ENCODE peak calls at places on chromosomes 12 and 14, in six cellular contexts. One of them, this sample, is unnamed.

GRCh38 chr12:31906581-31907286 is 52.5 kb upstream of the RESF1 start:
- DNase-seq in OCI-LY7: peak
- DNase-seq in SK-N-SH: no peak
- DNase-seq in PC-3: no peak
- DNase-seq in hepatocyte: no peak
- DNase-seq in neural progenitor cell: no peak
- DNase-seq in this sample: no peak

GRCh38 chr12:64701283-64701682 is 57.9 kb downstream of the GNS start:
- DNase-seq in OCI-LY7: peak
- DNase-seq in SK-N-SH: peak
- DNase-seq in PC-3: no peak
- DNase-seq in hepatocyte: no peak
- DNase-seq in neural progenitor cell: peak
- DNase-seq in this sample: no peak

GRCh38 chr12:24378548-24379011 is 429.1 kb upstream of the SOX5 start:
- DNase-seq in OCI-LY7: no peak
- DNase-seq in SK-N-SH: no peak
- DNase-seq in PC-3: no peak
- DNase-seq in hepatocyte: peak
- DNase-seq in neural progenitor cell: peak
- DNase-seq in this sample: no peak

GRCh38 chr12:124828264-124829007 is 35.2 kb downstream of the SCARB1 start:
- DNase-seq in OCI-LY7: no peak
- DNase-seq in SK-N-SH: no peak
- DNase-seq in PC-3: peak
- DNase-seq in hepatocyte: peak
- DNase-seq in neural progenitor cell: no peak
- DNase-seq in this sample: peak

GRCh38 chr12:62783881-62784280 is 151.1 kb downstream of the PPM1H start:
- DNase-seq in OCI-LY7: no peak
- DNase-seq in SK-N-SH: no peak
- DNase-seq in PC-3: no peak
- DNase-seq in hepatocyte: no peak
- DNase-seq in neural progenitor cell: no peak
- DNase-seq in this sample: peak

GRCh38 chr14:104822821-104823615 is 22.1 kb downstream of the ZBTB42 start:
- DNase-seq in OCI-LY7: no peak
- DNase-seq in SK-N-SH: no peak
- DNase-seq in PC-3: no peak
- DNase-seq in hepatocyte: peak
- DNase-seq in neural progenitor cell: no peak
- DNase-seq in this sample: no peak

GRCh38 chr12:51943346-51943745 is 8.2 kb upstream of the ACVR1B start:
- DNase-seq in OCI-LY7: no peak
- DNase-seq in SK-N-SH: no peak
- DNase-seq in PC-3: no peak
- DNase-seq in hepatocyte: no peak
- DNase-seq in neural progenitor cell: no peak
- DNase-seq in this sample: no peak

GRCh38 chr12:26286186-26286585 is 90.8 kb downstream of the SSPN start:
- DNase-seq in OCI-LY7: no peak
- DNase-seq in SK-N-SH: no peak
- DNase-seq in PC-3: peak
- DNase-seq in hepatocyte: no peak
- DNase-seq in neural progenitor cell: no peak
- DNase-seq in this sample: no peak

GRCh38 chr12:62817556-62818271 is 117.2 kb downstream of the PPM1H start:
- DNase-seq in OCI-LY7: no peak
- DNase-seq in SK-N-SH: no peak
- DNase-seq in PC-3: no peak
- DNase-seq in hepatocyte: no peak
- DNase-seq in neural progenitor cell: no peak
- DNase-seq in this sample: no peak

GRCh38 chr12:111444314-111444705 is 38.6 kb downstream of the SH2B3 start:
- DNase-seq in OCI-LY7: peak
- DNase-seq in SK-N-SH: no peak
- DNase-seq in PC-3: no peak
- DNase-seq in hepatocyte: no peak
- DNase-seq in neural progenitor cell: no peak
- DNase-seq in this sample: no peak

GRCh38 chr12:96919510-96920210 is 12.6 kb downstream of the NEDD1 start:
- DNase-seq in OCI-LY7: no peak
- DNase-seq in SK-N-SH: no peak
- DNase-seq in PC-3: no peak
- DNase-seq in hepatocyte: no peak
- DNase-seq in neural progenitor cell: no peak
- DNase-seq in this sample: no peak

GRCh38 chr12:105235747-105236476 is at the start of gene APPL2:
- DNase-seq in OCI-LY7: peak
- DNase-seq in SK-N-SH: peak
- DNase-seq in PC-3: peak
- DNase-seq in hepatocyte: peak
- DNase-seq in neural progenitor cell: peak
- DNase-seq in this sample: peak

GRCh38 chr12:81627336-81628189 is 131.6 kb downstream of the PPFIA2 start:
- DNase-seq in OCI-LY7: peak
- DNase-seq in SK-N-SH: peak
- DNase-seq in PC-3: peak
- DNase-seq in hepatocyte: peak
- DNase-seq in neural progenitor cell: peak
- DNase-seq in this sample: peak

GRCh38 chr12:5101686-5102085 is 58.0 kb downstream of the KCNA5 start:
- DNase-seq in OCI-LY7: no peak
- DNase-seq in SK-N-SH: no peak
- DNase-seq in PC-3: no peak
- DNase-seq in hepatocyte: no peak
- DNase-seq in neural progenitor cell: no peak
- DNase-seq in this sample: no peak

GRCh38 chr12:103813949-103814348 is 27.1 kb downstream of the NT5DC3 start:
- DNase-seq in OCI-LY7: no peak
- DNase-seq in SK-N-SH: no peak
- DNase-seq in PC-3: no peak
- DNase-seq in hepatocyte: no peak
- DNase-seq in neural progenitor cell: no peak
- DNase-seq in this sample: no peak

GRCh38 chr14:50139192-50139591 is 22.8 kb upstream of the VCPKMT start:
- DNase-seq in OCI-LY7: no peak
- DNase-seq in SK-N-SH: no peak
- DNase-seq in PC-3: no peak
- DNase-seq in hepatocyte: no peak
- DNase-seq in neural progenitor cell: no peak
- DNase-seq in this sample: peak

GRCh38 chr12:120090626-120091295 is 25.8 kb downstream of the RAB35 start:
- DNase-seq in OCI-LY7: no peak
- DNase-seq in SK-N-SH: no peak
- DNase-seq in PC-3: no peak
- DNase-seq in hepatocyte: no peak
- DNase-seq in neural progenitor cell: no peak
- DNase-seq in this sample: no peak

GRCh38 chr12:107122452-107122958 is 29.2 kb upstream of the CRY1 start:
- DNase-seq in OCI-LY7: no peak
- DNase-seq in SK-N-SH: no peak
- DNase-seq in PC-3: no peak
- DNase-seq in hepatocyte: no peak
- DNase-seq in neural progenitor cell: no peak
- DNase-seq in this sample: no peak

GRCh38 chr12:57621497-57622292 is 10.5 kb downstream of the ARHGEF25 start:
- DNase-seq in OCI-LY7: peak
- DNase-seq in SK-N-SH: peak
- DNase-seq in PC-3: peak
- DNase-seq in hepatocyte: peak
- DNase-seq in neural progenitor cell: peak
- DNase-seq in this sample: peak

GRCh38 chr12:32025906-32026305 is 66.7 kb downstream of the RESF1 start:
- DNase-seq in OCI-LY7: peak
- DNase-seq in SK-N-SH: no peak
- DNase-seq in PC-3: no peak
- DNase-seq in hepatocyte: no peak
- DNase-seq in neural progenitor cell: no peak
- DNase-seq in this sample: no peak

DNA sequence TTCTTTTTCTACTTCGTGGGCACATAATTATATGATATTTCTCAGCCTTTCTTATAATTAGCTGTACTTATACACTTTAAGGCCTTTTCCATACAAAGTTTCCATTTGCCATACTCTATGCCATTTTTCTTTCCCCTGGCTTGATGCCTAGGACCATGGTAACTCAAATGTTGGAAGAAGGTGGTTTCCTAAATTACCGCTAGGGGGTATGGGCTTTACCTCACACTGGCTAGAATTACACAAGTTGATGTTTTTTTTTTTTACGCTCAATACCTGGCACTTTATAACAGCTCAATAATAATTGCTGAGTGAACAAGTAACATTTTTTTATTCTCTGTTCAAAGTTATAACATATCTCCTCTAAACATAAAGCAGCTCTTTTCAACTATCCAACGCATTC is 306.8 kb upstream of the LRFN5 start:
- DNase-seq in OCI-LY7: no peak
- DNase-seq in SK-N-SH: no peak
- DNase-seq in PC-3: no peak
- DNase-seq in hepatocyte: no peak
- DNase-seq in neural progenitor cell: peak
- DNase-seq in this sample: no peak
- H2AFZ ChIP-seq in OCI-LY7: no peak
- H2AFZ ChIP-seq in SK-N-SH: no peak
- H2AFZ ChIP-seq in PC-3: no peak
- H2AFZ ChIP-seq in hepatocyte: no peak
- H2AFZ ChIP-seq in neural progenitor cell: no peak
- H2AFZ ChIP-seq in this sample: no peak

GRCh38 chr14:36317650-36318049 is 2.8 kb downstream of the MBIP start:
- DNase-seq in OCI-LY7: no peak
- DNase-seq in SK-N-SH: no peak
- DNase-seq in PC-3: peak
- DNase-seq in hepatocyte: no peak
- DNase-seq in neural progenitor cell: no peak
- DNase-seq in this sample: peak
- H3K4me3 ChIP-seq in OCI-LY7: no peak
- H3K4me3 ChIP-seq in SK-N-SH: no peak
- H3K4me3 ChIP-seq in PC-3: peak
- H3K4me3 ChIP-seq in hepatocyte: no peak
- H3K4me3 ChIP-seq in neural progenitor cell: peak
- H3K4me3 ChIP-seq in this sample: no peak

DNA sequence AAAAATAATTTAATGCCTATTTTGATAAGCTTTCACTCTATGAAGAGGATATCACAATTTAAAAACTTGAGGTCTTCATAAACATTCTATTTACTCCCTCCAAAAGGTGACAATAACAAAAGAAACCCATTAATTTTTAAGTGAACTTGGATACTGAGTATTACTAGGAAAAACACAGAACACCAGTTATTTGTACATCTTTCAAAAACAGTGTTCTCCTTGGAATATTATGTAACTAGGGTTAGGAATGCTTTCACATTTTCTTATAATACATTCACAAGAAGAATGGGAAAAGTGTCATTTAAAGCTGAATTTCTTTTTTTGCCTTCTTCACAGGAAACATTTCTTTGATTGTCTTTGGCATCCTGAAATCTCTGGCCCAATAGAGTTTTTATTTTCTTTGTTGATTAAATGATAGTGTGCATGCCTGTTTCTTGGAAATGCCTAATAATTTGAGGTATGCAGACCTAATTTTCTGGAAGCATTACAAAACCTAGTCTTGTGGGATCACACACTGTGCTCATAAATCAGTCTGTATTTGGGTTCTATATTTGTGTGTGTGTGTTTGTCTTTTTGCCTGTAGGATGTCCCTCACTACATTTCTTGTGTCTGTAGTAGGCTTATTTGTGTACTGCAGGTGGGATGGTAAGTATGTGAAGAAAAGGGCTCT is 76.5 kb downstream of the WNK1 start:
- DNase-seq in OCI-LY7: no peak
- DNase-seq in SK-N-SH: no peak
- DNase-seq in PC-3: no peak
- DNase-seq in hepatocyte: no peak
- DNase-seq in neural progenitor cell: no peak
- DNase-seq in this sample: no peak
- TF ChIP-seq EZH2phosphoT487 in OCI-LY7: no peak
- TF ChIP-seq EZH2phosphoT487 in SK-N-SH: no peak
- TF ChIP-seq EZH2phosphoT487 in PC-3: no peak
- TF ChIP-seq EZH2phosphoT487 in hepatocyte: no peak
- TF ChIP-seq EZH2phosphoT487 in neural progenitor cell: no peak
- TF ChIP-seq EZH2phosphoT487 in this sample: no peak

DNA sequence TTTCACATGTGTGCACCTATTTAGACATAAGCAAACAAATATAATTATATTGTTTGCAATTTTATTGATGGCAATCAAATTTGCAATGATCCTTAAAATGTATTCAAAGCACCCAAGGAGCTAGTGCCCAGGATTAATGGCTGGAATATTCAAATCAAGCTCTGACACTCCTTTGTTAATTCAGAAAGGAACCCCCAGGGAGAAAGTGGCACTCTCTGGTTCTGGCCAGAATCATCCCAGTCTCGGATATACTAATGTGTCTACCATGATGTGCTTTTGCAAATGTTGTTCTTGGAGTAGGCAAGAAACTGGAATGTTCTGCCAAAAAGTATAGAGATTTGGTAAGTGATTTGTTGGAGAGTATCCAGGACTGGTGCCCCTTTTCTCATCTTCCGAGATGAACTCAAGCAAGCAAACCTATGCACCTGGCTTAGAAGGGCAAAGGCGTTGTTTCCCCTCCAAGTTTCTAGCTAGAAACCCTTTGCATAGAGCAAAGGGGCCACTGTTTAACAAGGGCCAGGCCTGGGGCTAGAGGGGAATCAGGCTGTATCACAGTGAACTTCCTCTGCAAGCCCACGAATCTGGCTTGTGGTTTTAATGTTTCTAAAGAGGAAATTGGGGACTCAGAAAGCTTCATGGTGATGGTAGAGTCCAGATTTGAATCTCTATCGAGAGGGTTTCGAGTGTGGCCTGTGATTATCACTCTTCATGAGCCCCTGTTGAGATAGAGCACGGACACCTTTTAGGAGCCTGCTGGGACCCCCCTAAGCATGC is 189.7 kb downstream of the VRK1 start:
- DNase-seq in OCI-LY7: no peak
- DNase-seq in SK-N-SH: no peak
- DNase-seq in PC-3: no peak
- DNase-seq in hepatocyte: no peak
- DNase-seq in neural progenitor cell: no peak
- DNase-seq in this sample: no peak
- H2AFZ ChIP-seq in OCI-LY7: no peak
- H2AFZ ChIP-seq in SK-N-SH: no peak
- H2AFZ ChIP-seq in PC-3: no peak
- H2AFZ ChIP-seq in hepatocyte: no peak
- H2AFZ ChIP-seq in neural progenitor cell: no peak
- H2AFZ ChIP-seq in this sample: no peak

GRCh38 chr14:89370781-89371180 is 46.3 kb downstream of the FOXN3 start:
- DNase-seq in OCI-LY7: no peak
- DNase-seq in SK-N-SH: no peak
- DNase-seq in PC-3: no peak
- DNase-seq in hepatocyte: no peak
- DNase-seq in neural progenitor cell: no peak
- DNase-seq in this sample: peak
- H3K4me3 ChIP-seq in OCI-LY7: no peak
- H3K4me3 ChIP-seq in SK-N-SH: no peak
- H3K4me3 ChIP-seq in PC-3: no peak
- H3K4me3 ChIP-seq in hepatocyte: no peak
- H3K4me3 ChIP-seq in neural progenitor cell: no peak
- H3K4me3 ChIP-seq in this sample: no peak